ENCODE peak calls at places on chromosomes 2 and 18, in eight cellular contexts. R, W, J, Y, B, D, K and O are unnamed samples.

GRCh38 chr2:6880200-6880733 is 2.7 kb downstream of the RSAD2 start:
- DNase-seq in D (no peak), W (no peak), J (no peak), R (no peak), Y (no peak), K (no peak), B (no peak), O (no peak)

GRCh38 chr18:9876523-9876866 is 9.3 kb upstream of the TXNDC2 start:
- DNase-seq in K (no peak), Y (no peak), B (no peak), J (no peak), D (no peak), W (no peak), R (no peak), O (no peak)

GRCh38 chr2:207630491-207630890 is 5.3 kb upstream of the METTL21A start:
- DNase-seq in D (no peak), J (no peak), W (no peak), R (no peak), K (no peak), B (no peak), Y (no peak), O (peak)

GRCh38 chr2:74887445-74887951 is 53.6 kb downstream of the HK2 start:
- DNase-seq in W (no peak), K (no peak), D (no peak), B (no peak), J (no peak), Y (peak), R (peak), O (no peak)

GRCh38 chr2:203328735-203329549 is 748 bp downstream of the ABI2 start:
- DNase-seq in J (no peak), W (peak), B (peak), K (peak), D (peak), R (peak), Y (peak), O (peak)

GRCh38 chr2:148599112-148599991 is 45.2 kb upstream of the EPC2 start:
- DNase-seq in W (no peak), B (no peak), K (no peak), Y (no peak), D (no peak), R (no peak), J (no peak), O (no peak)

GRCh38 chr2:27375513-27376099 is 4.9 kb downstream of the ZNF513 start:
- DNase-seq in J (no peak), R (no peak), W (no peak), Y (no peak), B (no peak), K (no peak), D (no peak), O (no peak)

GRCh38 chr2:143558665-143559064 is 429.4 kb downstream of the ARHGAP15 start:
- DNase-seq in K (peak), D (no peak), J (no peak), Y (peak), B (no peak), R (peak), W (no peak), O (no peak)

GRCh38 chr2:160221391-160222276 is 21.6 kb upstream of the ITGB6 start:
- DNase-seq in R (peak), K (peak), J (no peak), Y (peak), W (no peak), B (no peak), D (no peak), O (no peak)

GRCh38 chr2:120222186-120223033 is 790 bp downstream of the TMEM185B start:
- DNase-seq in B (no peak), R (no peak), Y (no peak), W (no peak), K (no peak), J (no peak), D (no peak), O (no peak)
- H2AFZ ChIP-seq in B (no peak), R (peak), Y (peak), W (no peak), K (peak), J (no peak), D (peak), O (peak)

DNA sequence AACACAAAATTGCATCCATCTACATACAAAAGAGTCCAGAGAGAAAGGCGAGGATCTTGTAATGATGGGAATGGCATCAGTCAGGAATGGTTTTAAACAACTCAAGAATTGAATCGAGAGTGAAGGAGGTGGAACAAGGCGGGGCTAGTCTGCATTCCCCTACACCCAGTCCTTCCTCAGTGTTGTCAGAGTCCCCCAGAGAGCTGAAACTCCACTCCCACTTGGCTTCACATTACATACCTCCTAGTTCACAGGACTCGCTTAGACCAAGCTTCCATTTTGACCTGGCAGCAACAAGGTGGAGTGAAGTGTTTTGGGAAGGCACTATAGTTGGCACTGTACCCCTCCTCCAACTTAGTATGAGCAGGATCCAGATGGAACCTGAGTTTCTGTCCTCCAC is 1273.5 kb upstream of the CRIM1 start:
- DNase-seq in W (peak), J (no peak), D (no peak), Y (no peak), K (no peak), B (no peak), R (no peak), O (no peak)
- TF ChIP-seq EZH2phosphoT487 in W (no peak), J (no peak), D (no peak), Y (no peak), K (no peak), B (no peak), R (no peak), O (no peak)

GRCh38 chr2:45884126-45884525 is 232.7 kb downstream of the PRKCE start:
- DNase-seq in Y (no peak), K (no peak), D (no peak), B (no peak), R (no peak), W (no peak), J (no peak), O (no peak)
- H3K4me2 ChIP-seq in Y (no peak), K (no peak), D (no peak), B (no peak), R (no peak), W (no peak), J (no peak), O (no peak)

DNA sequence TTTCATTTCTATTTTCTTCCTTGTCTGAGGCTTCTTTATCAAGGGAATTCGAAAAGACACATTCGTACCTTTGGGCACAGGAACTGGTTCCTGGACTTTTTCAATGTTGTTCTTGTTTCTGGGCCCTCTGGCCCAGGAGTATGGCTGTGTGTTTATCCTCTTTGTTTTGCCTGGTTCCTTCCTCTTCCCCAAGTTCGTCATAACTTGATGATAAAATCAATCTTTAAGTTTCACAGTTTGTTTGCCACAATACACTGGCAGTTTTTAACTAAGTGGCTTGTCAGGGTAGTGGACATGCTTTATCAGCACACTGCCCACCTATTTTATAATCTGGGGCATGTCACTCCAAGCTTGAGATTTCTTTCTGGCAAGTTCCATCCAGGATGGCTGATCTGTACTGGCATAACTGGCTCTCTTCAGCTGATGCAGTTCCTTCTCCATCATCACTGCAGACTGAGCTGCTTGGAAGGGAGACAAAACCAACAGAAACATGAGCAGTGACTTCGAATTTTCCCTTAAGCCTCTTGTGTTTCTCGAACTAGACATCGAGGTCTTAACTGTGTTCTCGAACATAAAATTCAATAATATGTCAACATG is 63.4 kb upstream of the MGAT4A start:
- DNase-seq in K (no peak), R (no peak), Y (peak), D (no peak), W (no peak), J (no peak), B (no peak), O (no peak)
- H2AFZ ChIP-seq in K (no peak), R (no peak), Y (peak), D (no peak), W (no peak), J (no peak), B (no peak), O (peak)

GRCh38 chr2:65026640-65027464 is 29.4 kb upstream of the CEP68 start:
- DNase-seq in D (no peak), W (no peak), B (no peak), R (no peak), K (no peak), Y (no peak), J (no peak), O (peak)
- TF ChIP-seq EZH2phosphoT487 in D (no peak), W (no peak), B (no peak), R (no peak), K (no peak), Y (no peak), J (no peak), O (no peak)

GRCh38 chr18:78634061-78634696 is 345.4 kb upstream of the SALL3 start:
- DNase-seq in Y (no peak), B (no peak), J (no peak), D (no peak), R (no peak), K (no peak), W (no peak), O (no peak)
- H3K4me2 ChIP-seq in Y (no peak), B (no peak), J (no peak), D (no peak), R (no peak), K (no peak), W (no peak), O (no peak)

GRCh38 chr2:106339608-106340007 is 128.6 kb downstream of the RGPD3 start:
- DNase-seq in Y (no peak), W (no peak), R (no peak), K (no peak), J (no peak), D (no peak), B (no peak), O (no peak)

GRCh38 chr2:106341666-106342065 is 126.5 kb downstream of the RGPD3 start:
- DNase-seq in J (no peak), D (no peak), Y (no peak), B (no peak), W (peak), R (no peak), K (no peak), O (no peak)

GRCh38 chr2:106336740-106337139 is 131.5 kb downstream of the RGPD3 start:
- DNase-seq in B (no peak), R (no peak), K (no peak), D (no peak), J (no peak), Y (no peak), W (no peak), O (no peak)

GRCh38 chr2:106337963-106338515 is 130.2 kb downstream of the RGPD3 start:
- DNase-seq in K (no peak), D (no peak), W (no peak), B (no peak), Y (no peak), J (no peak), R (no peak), O (no peak)

DNA sequence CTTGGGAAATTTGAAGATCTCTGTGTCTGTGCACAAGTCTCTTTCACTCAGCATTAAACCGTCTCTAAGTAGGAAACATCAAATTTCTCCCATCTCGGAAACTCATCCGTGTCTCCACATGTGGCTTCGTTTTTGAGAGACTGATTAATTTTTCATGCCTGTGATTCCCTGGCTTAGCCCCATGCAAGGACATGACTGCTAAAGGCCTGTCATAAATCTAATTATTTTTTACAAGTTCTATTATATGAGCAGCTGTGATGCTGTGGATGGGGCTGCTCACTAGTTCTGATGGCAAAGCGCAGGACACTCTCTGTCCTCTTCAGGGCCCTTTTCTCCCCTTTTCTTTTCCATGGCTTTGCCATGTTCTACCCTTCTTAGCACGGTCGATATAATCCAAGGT is 129.1 kb downstream of the RGPD3 start:
- DNase-seq in R (no peak), W (no peak), K (no peak), D (no peak), B (no peak), J (no peak), Y (no peak), O (no peak)
- H2AFZ ChIP-seq in R (no peak), W (no peak), K (no peak), D (no peak), B (no peak), J (no peak), Y (no peak), O (no peak)

DNA sequence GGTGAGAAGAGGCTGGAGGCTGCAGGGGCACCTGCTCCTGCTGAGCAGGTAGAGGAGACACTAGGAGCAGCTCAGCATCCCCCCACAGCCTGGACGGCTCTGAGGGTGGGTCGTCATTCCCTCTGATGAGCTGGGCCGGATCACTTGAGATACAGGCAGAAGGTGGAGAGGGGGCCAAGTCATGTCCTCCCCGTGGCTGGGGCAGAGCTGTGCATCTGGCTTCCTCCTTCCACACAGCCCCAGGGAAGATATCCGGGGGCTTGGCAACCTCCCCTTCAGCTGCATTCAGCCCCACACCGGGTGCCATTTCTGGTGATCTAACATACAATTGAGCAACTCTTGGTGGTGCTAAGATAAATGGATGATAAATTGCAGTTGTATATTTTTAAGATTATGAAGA is 236.9 kb downstream of the LDLRAD4 start:
- DNase-seq in K (no peak), J (no peak), R (no peak), Y (no peak), D (no peak), B (no peak), W (no peak), O (peak)
- TF ChIP-seq EZH2phosphoT487 in K (no peak), J (no peak), R (no peak), Y (no peak), D (no peak), B (no peak), W (no peak), O (no peak)